ENCODE peak calls at places on chromosomes 7 and 10, in five cellular contexts. S, B, M, K and C are unnamed samples.

GRCh38 chr7:119783799-119784198 is 489.2 kb upstream of the KCND2 start:
- DNase-seq in S (no peak), B (no peak), M (no peak), K (no peak), C (no peak)

GRCh38 chr7:37448057-37448636 is 517 bp downstream of the ELMO1 start:
- DNase-seq in S (no peak), B (peak; percentile 86), M (no peak), K (no peak), C (no peak)

GRCh38 chr7:963236-964078 is 9.0 kb upstream of the ADAP1 start:
- DNase-seq in S (no peak), B (peak; percentile 73), M (no peak), K (no peak), C (peak; percentile 67)

GRCh38 chr10:113897693-113898618 is 43.5 kb downstream of the NHLRC2 start:
- DNase-seq in S (no peak), B (peak; percentile 15), M (no peak), K (no peak), C (no peak)

GRCh38 chr10:58473966-58474365 is 38.7 kb upstream of the BICC1 start:
- DNase-seq in S (no peak), B (no peak), M (no peak), K (no peak), C (no peak)

GRCh38 chr7:148982596-148983219 is 45.6 kb downstream of the PDIA4 start:
- DNase-seq in S (no peak), B (peak; percentile 81), M (no peak), K (no peak), C (no peak)

GRCh38 chr7:101743241-101743994 is 74.0 kb upstream of the CUX1 start:
- DNase-seq in S (no peak), B (peak; percentile 94), M (no peak), K (no peak), C (peak; percentile 47)

GRCh38 chr7:159049266-159050025 is 95.2 kb downstream of the VIPR2 start:
- DNase-seq in S (no peak), B (no peak), M (no peak), K (no peak), C (no peak)

GRCh38 chr7:73517241-73517995 is 4.7 kb downstream of the BAZ1B start:
- DNase-seq in S (no peak), B (no peak), M (no peak), K (no peak), C (no peak)

GRCh38 chr7:100247152-100247757 is 27.5 kb downstream of the PVRIG start:
- DNase-seq in S (peak; percentile 70), B (peak; percentile 48), M (no peak), K (peak; percentile 90), C (peak; percentile 77)

GRCh38 chr10:11798862-11799735 is 24.1 kb upstream of the PROSER2 start:
- DNase-seq in S (no peak), B (peak; percentile 63), M (no peak), K (no peak), C (no peak)

GRCh38 chr7:20260219-20260618 is 43.0 kb upstream of the MACC1 start:
- DNase-seq in S (no peak), B (no peak), M (no peak), K (no peak), C (no peak)

GRCh38 chr7:31068006-31068675 is 16.0 kb downstream of the ADCYAP1R1 start:
- DNase-seq in S (no peak), B (no peak), M (no peak), K (no peak), C (no peak)

GRCh38 chr7:124062171-124062570 is 29.3 kb upstream of the TMEM229A start:
- DNase-seq in S (no peak), B (no peak), M (no peak), K (no peak), C (no peak)

GRCh38 chr10:101219137-101219945 is 9.9 kb downstream of the LBX1 start:
- DNase-seq in S (no peak), B (no peak), M (no peak), K (no peak), C (no peak)

GRCh38 chr10:112811741-112812551 is 138.1 kb upstream of the TCF7L2 start:
- DNase-seq in S (peak; percentile 91), B (no peak), M (no peak), K (peak; percentile 95), C (peak; percentile 93)

GRCh38 chr7:137975223-137975622 is 26.7 kb downstream of the CREB3L2 start:
- DNase-seq in S (no peak), B (no peak), M (no peak), K (no peak), C (no peak)

GRCh38 chr7:145633513-145633912 is 483.1 kb upstream of the CNTNAP2 start:
- DNase-seq in S (no peak), B (no peak), M (no peak), K (no peak), C (no peak)
- TF ChIP-seq JUND in S (no peak), B (no peak), M (no peak), K (no peak), C (no peak)

GRCh38 chr10:117860823-117861222 is 185.9 kb downstream of the RAB11FIP2 start:
- DNase-seq in S (peak; percentile 44), B (peak; percentile 34), M (no peak), K (peak; percentile 15), C (peak; percentile 49)

GRCh38 chr10:117865945-117866344 is 180.8 kb downstream of the RAB11FIP2 start:
- DNase-seq in S (no peak), B (peak; percentile 28), M (no peak), K (no peak), C (no peak)

GRCh38 chr10:117860135-117860534 is 186.6 kb downstream of the RAB11FIP2 start:
- DNase-seq in S (no peak), B (no peak), M (no peak), K (no peak), C (no peak)
- TF ChIP-seq JUND in S (no peak), B (no peak), M (no peak), K (no peak), C (no peak)

GRCh38 chr7:43735802-43736603 is 6.7 kb upstream of the COA1 start:
- DNase-seq in S (no peak), B (no peak), M (peak; percentile 90), K (peak; percentile 41), C (no peak)
- TF ChIP-seq JUND in S (no peak), B (no peak), M (no peak), K (no peak), C (no peak)

DNA sequence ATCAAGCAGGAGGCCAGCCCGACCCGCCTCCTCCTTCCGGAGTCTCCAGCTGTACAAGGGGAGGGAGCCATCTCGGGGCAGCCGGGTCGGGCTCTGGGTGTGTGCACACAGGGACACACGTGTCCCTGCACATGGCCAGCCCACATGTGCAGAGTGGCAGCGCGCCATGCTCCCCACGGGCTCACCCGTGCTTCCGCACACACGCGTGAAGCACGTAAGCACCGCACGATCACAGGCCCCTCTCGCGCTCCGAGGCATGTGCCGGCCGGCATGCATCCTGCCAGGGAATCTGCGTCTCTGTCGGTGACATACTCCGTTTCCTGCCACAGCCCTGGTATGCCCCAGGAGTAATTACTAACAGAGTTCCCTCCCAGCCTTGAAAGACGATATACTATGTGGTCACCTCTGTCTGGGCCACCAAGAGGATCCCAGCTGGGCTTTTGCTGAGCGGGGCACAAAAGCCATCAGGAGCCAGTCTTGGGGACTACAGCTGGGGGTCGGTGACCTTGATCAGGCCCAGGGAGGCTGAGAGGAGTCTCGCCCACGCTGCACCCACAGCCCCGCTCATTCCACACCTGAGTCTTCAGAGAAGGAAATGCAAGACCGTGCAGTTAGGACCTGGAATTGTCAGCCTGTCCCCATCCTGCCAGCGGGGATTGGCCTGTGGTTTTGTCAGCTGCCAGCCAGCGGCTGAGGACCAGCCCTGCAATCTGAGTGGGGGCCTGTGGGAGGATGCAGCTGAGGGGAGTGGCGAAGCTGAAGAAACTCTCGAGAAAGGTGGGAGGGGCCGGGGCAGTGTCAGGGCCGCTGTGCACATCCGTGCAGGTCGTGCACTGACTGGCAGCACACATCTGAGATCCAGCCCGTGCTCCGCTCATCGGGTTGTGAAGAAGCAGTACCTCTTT is 11.0 kb upstream of the LFNG start:
- DNase-seq in S (no peak), B (no peak), M (no peak), K (no peak), C (peak; percentile 68)
- TF ChIP-seq JUND in S (no peak), B (no peak), M (no peak), K (no peak), C (no peak)

DNA sequence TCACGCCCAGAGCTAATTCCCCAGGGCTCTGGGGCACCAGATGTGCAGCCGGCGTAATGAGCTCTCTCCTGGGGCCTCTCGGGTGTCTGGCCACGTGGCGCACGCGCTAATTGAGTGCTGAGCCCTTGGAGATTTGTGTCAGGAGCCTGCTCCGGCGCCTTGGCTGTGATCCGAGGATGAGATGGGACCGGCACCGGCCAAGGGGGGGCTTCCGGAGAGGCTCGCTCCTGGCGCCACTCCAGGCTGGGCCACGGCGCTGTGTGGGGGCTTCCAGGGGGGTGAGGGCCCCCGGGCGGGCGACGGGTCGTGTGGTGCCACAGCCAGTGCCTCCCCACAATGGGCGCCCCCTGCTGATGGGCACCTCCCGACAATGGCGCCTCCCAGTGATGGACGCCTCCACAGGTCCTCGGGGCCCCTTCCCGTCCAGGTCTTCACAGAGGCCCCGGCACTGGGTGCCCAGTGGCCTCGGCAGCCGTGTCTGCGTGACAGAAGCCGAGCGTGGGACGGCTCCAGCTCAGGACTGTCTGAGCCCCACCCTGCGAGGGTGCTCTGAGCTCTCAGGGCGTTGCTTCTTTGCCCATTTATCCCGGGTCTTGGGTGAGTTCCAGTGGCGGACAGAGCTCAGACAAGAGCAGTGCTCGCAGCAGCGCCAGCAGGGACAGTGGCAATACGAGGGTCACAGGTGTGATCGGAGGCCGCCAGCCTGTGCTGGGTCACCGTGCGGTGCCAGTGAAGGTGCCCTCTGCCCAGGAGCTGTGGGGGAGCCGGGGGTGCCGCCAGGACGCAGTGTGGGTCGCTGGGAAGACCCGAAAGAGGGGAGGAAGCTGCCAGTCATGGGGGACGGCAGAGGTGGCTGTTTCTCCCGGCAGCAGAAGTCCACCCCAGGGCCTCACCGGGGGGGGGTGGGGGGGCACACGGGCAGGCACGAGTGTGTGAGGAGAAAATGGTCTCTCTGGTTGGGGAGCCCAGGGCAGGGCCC is 8.2 kb upstream of the NKX6-2 start:
- DNase-seq in S (no peak), B (peak; percentile 75), M (no peak), K (no peak), C (no peak)
- TF ChIP-seq JUND in S (no peak), B (no peak), M (no peak), K (no peak), C (no peak)

GRCh38 chr10:97640174-97640867 is at the start of gene PI4K2A:
- DNase-seq in S (peak; percentile 99), B (peak; percentile 98), M (peak; percentile 98), K (peak; percentile 98), C (peak; percentile 100)
- TF ChIP-seq JUND in S (no peak), B (no peak), M (no peak), K (no peak), C (no peak)

GRCh38 chr7:26423436-26423835 is 131.8 kb downstream of the SNX10 start:
- DNase-seq in S (no peak), B (no peak), M (no peak), K (no peak), C (peak; percentile 87)
- TF ChIP-seq JUND in S (no peak), B (no peak), M (no peak), K (no peak), C (no peak)

GRCh38 chr7:43639858-43640491 is 57.1 kb downstream of the STK17A start:
- DNase-seq in S (no peak), B (no peak), M (no peak), K (peak; percentile 98), C (peak; percentile 25)

GRCh38 chr7:43631559-43631958 is 48.7 kb downstream of the STK17A start:
- DNase-seq in S (no peak), B (no peak), M (no peak), K (no peak), C (no peak)

GRCh38 chr7:43634384-43634783 is 51.5 kb downstream of the STK17A start:
- DNase-seq in S (no peak), B (no peak), M (no peak), K (no peak), C (no peak)

GRCh38 chr7:43637114-43637806 is 54.4 kb downstream of the STK17A start:
- DNase-seq in S (no peak), B (no peak), M (no peak), K (no peak), C (no peak)

GRCh38 chr7:43636093-43636492 is 53.2 kb downstream of the STK17A start:
- DNase-seq in S (no peak), B (no peak), M (no peak), K (peak; percentile 37), C (no peak)
- TF ChIP-seq JUND in S (no peak), B (peak; percentile 31), M (no peak), K (no peak), C (peak; percentile 71)